ENCODE peak calls at places on chromosomes 6 and 20, in four cellular contexts. J is lung; B is effector memory CD4-positive, alpha-beta T cell; H is adrenal gland. V is an unnamed sample. For H3K27me3, H3K9me3 and H3K4me1, the result is how much of the 10 kb centered on the place peaks cover.

GRCh38 chr20:45336530-45337366 is 11.5 kb downstream of the SDC4 start:
- DNase-seq in J (no peak), B (no peak), H (peak), V (no peak)

GRCh38 chr20:24157213-24157612 is 168.6 kb upstream of the GGTLC1 start:
- DNase-seq in J (peak), B (no peak), H (peak), V (no peak)

GRCh38 chr6:37501632-37502466 is 2.2 kb upstream of the CCDC167 start:
- DNase-seq in J (no peak), B (no peak), H (no peak), V (no peak)

GRCh38 chr20:53574819-53575218 is 18.8 kb downstream of the ZNF217 start:
- DNase-seq in J (no peak), B (no peak), H (no peak), V (no peak)

GRCh38 chr6:129901910-129902309 is 40.8 kb upstream of the TMEM244 start:
- DNase-seq in J (no peak), B (no peak), H (no peak), V (no peak)

GRCh38 chr6:105235155-105235554 is 55.3 kb upstream of the POPDC3 start:
- DNase-seq in J (no peak), B (no peak), H (no peak), V (peak)

GRCh38 chr6:2857580-2858337 is 16.1 kb upstream of the SERPINB1 start:
- DNase-seq in J (no peak), B (peak), H (peak), V (no peak)

GRCh38 chr6:34370371-34370770 is 22.1 kb downstream of the NUDT3 start:
- DNase-seq in J (no peak), B (no peak), H (peak), V (no peak)

GRCh38 chr20:35145141-35145564 is 2.0 kb downstream of the EDEM2 start:
- DNase-seq in J (no peak), B (no peak), H (no peak), V (peak)

GRCh38 chr20:41447026-41447425 is 80.4 kb upstream of the EMILIN3 start:
- DNase-seq in J (no peak), B (no peak), H (no peak), V (no peak)

GRCh38 chr20:36260316-36260715 is 24.0 kb downstream of the AAR2 start:
- DNase-seq in J (no peak), B (no peak), H (no peak), V (no peak)

GRCh38 chr6:5135783-5136376 is 50.7 kb downstream of the PPP1R3G start:
- DNase-seq in J (no peak), B (no peak), H (peak), V (peak)

GRCh38 chr6:99613398-99613704 is 6.7 kb downstream of the PRDM13 start:
- DNase-seq in J (no peak), B (no peak), H (no peak), V (no peak)

GRCh38 chr6:2429460-2429859 is 184.1 kb upstream of the GMDS start:
- DNase-seq in J (no peak), B (no peak), H (no peak), V (no peak)

GRCh38 chr6:8825726-8826125 is 390.4 kb upstream of the SLC35B3 start:
- DNase-seq in J (no peak), B (no peak), H (no peak), V (no peak)

GRCh38 chr6:27280064-27280539 is 32.0 kb downstream of the POM121L2 start:
- DNase-seq in J (no peak), B (no peak), H (no peak), V (peak)

GRCh38 chr6:79670789-79671188 is 39.7 kb downstream of the SH3BGRL2 start:
- DNase-seq in J (no peak), B (no peak), H (no peak), V (no peak)

GRCh38 chr6:157860505-157860991 is 37.5 kb downstream of the SNX9 start:
- DNase-seq in J (no peak), B (no peak), H (no peak), V (no peak)

GRCh38 chr6:169035381-169036280 is 218.0 kb downstream of the THBS2 start:
- DNase-seq in J (no peak), B (no peak), H (no peak), V (peak)

GRCh38 chr20:5600982-5601381 is 149.2 kb upstream of the SHLD1 start:
- DNase-seq in J (no peak), B (no peak), H (no peak), V (no peak)

GRCh38 chr20:47124235-47124717 is 229.6 kb downstream of the EYA2 start:
- DNase-seq in J (no peak), B (no peak), H (peak), V (no peak)

GRCh38 chr6:57313711-57314471 is 3.5 kb upstream of the PRIM2 start:
- DNase-seq in J (no peak), B (no peak), H (peak), V (no peak)

GRCh38 chr6:158047120-158047518 is 65.5 kb downstream of the SYNJ2 start:
- DNase-seq in J (no peak), B (peak), H (peak), V (no peak)

GRCh38 chr20:5000263-5001173 is 792 bp downstream of the SLC23A2 start:
- DNase-seq in J (peak), B (no peak), H (peak), V (peak)

GRCh38 chr20:60403105-60403741 is 445.0 kb downstream of the CDH26 start:
- DNase-seq in J (no peak), B (no peak), H (no peak), V (peak)

GRCh38 chr6:142943746-142944125 is 1.2 kb downstream of the HIVEP2 start:
- DNase-seq in J (no peak), B (peak), H (no peak), V (no peak)

GRCh38 chr6:44921787-44922186 is 406.3 kb upstream of the RUNX2 start:
- DNase-seq in J (peak), B (no peak), H (peak), V (no peak)

GRCh38 chr6:77650098-77650663 is 2.7 kb upstream of the MEI4 start:
- DNase-seq in J (no peak), B (no peak), H (peak), V (no peak)

GRCh38 chr20:40339661-40340449 is 349.2 kb downstream of the MAFB start:
- DNase-seq in J (no peak), B (no peak), H (peak), V (no peak)

DNA sequence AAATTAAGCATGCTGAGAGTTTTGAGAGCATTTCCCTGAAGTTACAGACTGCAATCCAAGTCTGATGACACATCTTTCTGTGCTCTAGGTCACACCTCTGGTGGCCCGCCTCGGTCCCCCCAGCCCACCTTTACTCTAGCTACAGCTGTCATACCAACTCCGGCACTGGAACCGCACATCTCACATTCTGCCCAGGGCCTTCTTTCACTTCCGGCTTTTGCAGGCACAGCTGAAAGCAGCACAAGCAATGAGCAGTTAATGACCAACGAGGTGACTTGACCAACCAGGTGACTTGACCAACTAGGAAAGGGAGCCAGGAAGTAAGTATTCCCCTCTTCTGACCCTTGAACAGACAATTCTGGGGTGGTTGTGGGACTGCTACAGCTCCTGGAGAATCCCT is 88.6 kb upstream of the MOCS1 start:
- DNase-seq in J (no peak), B (no peak), H (no peak), V (no peak)
- H3K27me3 ChIP-seq in J (under half), B (under half), H (under half), V (under half)

GRCh38 chr20:29302979-29303644 is 1954.4 kb upstream of the DEFB115 start:
- DNase-seq in J (no peak), B (no peak), H (no peak), V (no peak)
- H3K9me3 ChIP-seq in J (under half), B (under half), H (under half), V (under half)

GRCh38 chr6:41937881-41938574 is 3.6 kb downstream of the CCND3 start:
- DNase-seq in J (peak), B (peak), H (peak), V (peak)

GRCh38 chr6:41937472-41937871 is 4.1 kb downstream of the CCND3 start:
- DNase-seq in J (no peak), B (no peak), H (no peak), V (no peak)

GRCh38 chr6:41939091-41939847 is 2.3 kb downstream of the CCND3 start:
- DNase-seq in J (peak), B (no peak), H (peak), V (peak)

GRCh38 chr6:41939848-41940758 is 1.5 kb downstream of the CCND3 start:
- DNase-seq in J (peak), B (no peak), H (peak), V (peak)

GRCh38 chr6:41938590-41938989 is 3.0 kb downstream of the CCND3 start:
- DNase-seq in J (no peak), B (no peak), H (no peak), V (no peak)
- H3K4me1 ChIP-seq in J (under half), B (half or more), H (under half), V (under half)

GRCh38 chr6:30870546-30870945 is 13.8 kb upstream of the DDR1 start:
- DNase-seq in J (no peak), B (no peak), H (no peak), V (no peak)
- H3K27me3 ChIP-seq in J (under half), B (under half), H (under half), V (under half)

GRCh38 chr6:19214231-19214630 is 622.9 kb upstream of the ID4 start:
- DNase-seq in J (no peak), B (no peak), H (no peak), V (no peak)

GRCh38 chr6:19204445-19204844 is 632.7 kb upstream of the ID4 start:
- DNase-seq in J (no peak), B (no peak), H (no peak), V (no peak)

GRCh38 chr6:19210849-19211590 is 626.1 kb upstream of the ID4 start:
- DNase-seq in J (no peak), B (no peak), H (peak), V (peak)

GRCh38 chr6:19205076-19205475 is 632.1 kb upstream of the ID4 start:
- DNase-seq in J (no peak), B (no peak), H (no peak), V (no peak)

DNA sequence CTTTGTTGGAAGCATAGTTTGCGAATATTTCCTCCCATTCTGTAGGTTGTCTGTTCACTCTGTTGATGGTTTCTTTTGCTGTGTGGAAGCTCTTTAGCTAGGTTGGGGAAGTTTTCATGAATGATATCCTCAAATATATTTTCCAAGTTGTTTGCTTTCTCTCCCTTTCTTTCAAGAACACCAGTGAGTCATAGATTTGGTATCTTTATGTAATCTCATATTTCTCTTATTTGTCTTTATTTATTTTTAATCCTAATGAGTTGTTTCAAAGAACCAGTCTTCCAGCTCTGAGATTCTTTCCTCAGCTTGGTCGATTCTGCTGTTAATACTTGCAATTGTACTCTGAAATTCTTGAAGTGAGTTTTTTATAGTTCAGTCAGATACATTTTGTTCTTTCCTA is 628.0 kb upstream of the ID4 start:
- DNase-seq in J (no peak), B (no peak), H (no peak), V (no peak)
- H3K9me3 ChIP-seq in J (under half), B (under half), H (under half), V (under half)

GRCh38 chr6:111753573-111753972 is 119.7 kb downstream of the FYN start:
- DNase-seq in J (no peak), B (no peak), H (no peak), V (no peak)

GRCh38 chr6:111748247-111748647 is 125.0 kb downstream of the FYN start:
- DNase-seq in J (no peak), B (no peak), H (no peak), V (no peak)

GRCh38 chr6:111750147-111750546 is 123.1 kb downstream of the FYN start:
- DNase-seq in J (no peak), B (no peak), H (no peak), V (no peak)

GRCh38 chr6:111752476-111752875 is 120.8 kb downstream of the FYN start:
- DNase-seq in J (no peak), B (no peak), H (no peak), V (no peak)

GRCh38 chr6:111750753-111751684 is 122.2 kb downstream of the FYN start:
- DNase-seq in J (no peak), B (peak), H (no peak), V (no peak)
- H3K4me1 ChIP-seq in J (under half), B (half or more), H (under half), V (under half)

GRCh38 chr20:49477200-49477599 is 5.3 kb downstream of the KCNB1 start:
- DNase-seq in J (no peak), B (no peak), H (no peak), V (no peak)
- H3K27me3 ChIP-seq in J (under half), B (under half), H (under half), V (under half)

V was measured in SJCRH30.